ENCODE peak calls at places on chromosome 17, in four cellular contexts. P is heart right ventricle; E is MM.1S; C is CD4-positive, CD25-positive, alpha-beta regulatory T cell. V is an unnamed sample. For H3K4me1, the result is how much of the 10 kb centered on the place peaks cover.

GRCh38 chr17:289409-289808 is 63.2 kb downstream of the RPH3AL start:
- DNase-seq in P (no peak), E (no peak), C (no peak), V (no peak)

GRCh38 chr17:13153036-13153435 is 135.2 kb upstream of the ELAC2 start:
- DNase-seq in P (no peak), E (no peak), C (no peak), V (no peak)

GRCh38 chr17:73308017-73308823 is 3.6 kb downstream of the CDC42EP4 start:
- DNase-seq in P (peak), E (no peak), C (no peak), V (peak)

GRCh38 chr17:59680314-59680713 is 26.9 kb downstream of the PTRH2 start:
- DNase-seq in P (no peak), E (no peak), C (no peak), V (no peak)

GRCh38 chr17:17626151-17626805 is 34.8 kb upstream of the PEMT start:
- DNase-seq in P (no peak), E (no peak), C (no peak), V (peak)

GRCh38 chr17:41494524-41494923 is 4.8 kb upstream of the KRT36 start:
- DNase-seq in P (no peak), E (no peak), C (no peak), V (no peak)

GRCh38 chr17:56754523-56755208 is 79.1 kb downstream of the C17orf67 start:
- DNase-seq in P (no peak), E (peak), C (no peak), V (peak)

GRCh38 chr17:27879987-27880608 is 13.1 kb downstream of the LYRM9 start:
- DNase-seq in P (peak), E (peak), C (peak), V (peak)

GRCh38 chr17:82655523-82655922 is 7.3 kb upstream of the WDR45B start:
- DNase-seq in P (no peak), E (no peak), C (no peak), V (no peak)

GRCh38 chr17:5695480-5695879 is 111.2 kb upstream of the NLRP1 start:
- DNase-seq in P (no peak), E (no peak), C (no peak), V (peak)

GRCh38 chr17:9845306-9845705 is 19.6 kb downstream of the GLP2R start:
- DNase-seq in P (no peak), E (no peak), C (no peak), V (peak)

GRCh38 chr17:21066394-21066793 is 23.6 kb upstream of the USP22 start:
- DNase-seq in P (no peak), E (no peak), C (no peak), V (no peak)

GRCh38 chr17:44522883-44523671 is 19.9 kb upstream of the GPATCH8 start:
- DNase-seq in P (peak), E (peak), C (no peak), V (peak)

GRCh38 chr17:52696362-52696761 is 537.8 kb upstream of the CA10 start:
- DNase-seq in P (no peak), E (no peak), C (no peak), V (no peak)

GRCh38 chr17:78343433-78344201 is 16.3 kb downstream of the SOCS3 start:
- DNase-seq in P (no peak), E (peak), C (peak), V (peak)

GRCh38 chr17:69058165-69058564 is 2.6 kb downstream of the ABCA9 start:
- DNase-seq in P (no peak), E (no peak), C (no peak), V (peak)
- H3K4me1 ChIP-seq in P (under half), E (under half), C (under half), V (under half)

GRCh38 chr17:81391964-81392908 is 3.0 kb upstream of the BAHCC1 start:
- DNase-seq in P (peak), E (no peak), C (no peak), V (no peak)

GRCh38 chr17:81392909-81393654 is 2.2 kb upstream of the BAHCC1 start:
- DNase-seq in P (peak), E (no peak), C (no peak), V (peak)

GRCh38 chr17:81390029-81390428 is 5.2 kb upstream of the BAHCC1 start:
- DNase-seq in P (no peak), E (no peak), C (no peak), V (no peak)

GRCh38 chr17:81390436-81391214 is 4.6 kb upstream of the BAHCC1 start:
- DNase-seq in P (no peak), E (no peak), C (no peak), V (no peak)

GRCh38 chr17:81391268-81391963 is 3.8 kb upstream of the BAHCC1 start:
- DNase-seq in P (peak), E (no peak), C (no peak), V (no peak)
- H3K4me1 ChIP-seq in P (half or more), E (under half), C (half or more), V (under half)

DNA sequence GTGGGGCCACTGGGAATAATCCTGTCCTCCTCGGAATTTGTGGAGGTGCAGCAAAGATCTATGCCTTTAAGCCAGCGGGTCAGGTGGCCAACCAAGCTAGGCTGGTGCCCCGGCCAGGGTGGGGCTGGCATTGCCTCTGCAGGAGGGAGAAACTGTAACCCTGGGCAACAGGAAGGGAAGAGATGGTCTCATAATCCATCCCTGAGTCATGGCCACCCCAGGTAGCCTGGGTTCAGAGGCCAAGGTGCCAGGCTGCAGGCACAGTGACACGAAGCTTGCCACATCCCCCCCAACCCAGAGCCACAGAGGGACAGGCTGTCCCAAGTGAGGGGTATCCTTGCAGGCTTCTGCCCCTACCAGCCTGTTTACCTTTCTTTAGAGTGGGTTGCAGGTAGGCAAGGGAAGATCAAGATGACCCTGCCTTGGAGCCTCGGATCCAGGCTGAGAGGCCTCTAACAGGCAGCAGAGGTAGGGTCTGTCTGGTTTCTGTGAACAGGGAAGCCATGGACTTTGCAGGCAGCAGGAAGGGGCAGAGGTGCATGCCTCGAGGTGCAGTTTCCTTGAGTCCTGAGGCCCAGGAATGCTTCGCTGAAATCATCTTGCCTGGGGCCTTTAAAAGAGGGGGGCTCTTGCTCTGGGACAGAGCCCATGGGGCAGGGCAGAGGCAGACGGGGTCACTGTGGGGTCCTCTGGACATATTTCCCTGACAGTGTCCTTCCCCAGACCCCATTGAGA is 4.0 kb downstream of the LASP1 start:
- DNase-seq in P (no peak), E (no peak), C (no peak), V (peak)
- H3K4me1 ChIP-seq in P (half or more), E (under half), C (half or more), V (under half)

GRCh38 chr17:67245694-67246397 is 850 bp upstream of the HELZ start:
- DNase-seq in P (peak), E (no peak), C (peak), V (peak)
- H3K4me1 ChIP-seq in P (under half), E (under half), C (half or more), V (under half)

GRCh38 chr17:37488009-37488604 is 1.6 kb upstream of the DUSP14 start:
- DNase-seq in P (no peak), E (peak), C (no peak), V (peak)
- H3K4me1 ChIP-seq in P (under half), E (under half), C (under half), V (under half)

GRCh38 chr17:65054602-65055001 is 1.9 kb downstream of the GNA13 start:
- DNase-seq in P (no peak), E (no peak), C (no peak), V (no peak)

GRCh38 chr17:65051922-65052321 is 4.6 kb downstream of the GNA13 start:
- DNase-seq in P (no peak), E (no peak), C (no peak), V (no peak)

GRCh38 chr17:65050438-65050837 is 6.1 kb downstream of the GNA13 start:
- DNase-seq in P (no peak), E (no peak), C (no peak), V (peak)

GRCh38 chr17:65053354-65053881 is 3.1 kb downstream of the GNA13 start:
- DNase-seq in P (no peak), E (no peak), C (no peak), V (peak)

DNA sequence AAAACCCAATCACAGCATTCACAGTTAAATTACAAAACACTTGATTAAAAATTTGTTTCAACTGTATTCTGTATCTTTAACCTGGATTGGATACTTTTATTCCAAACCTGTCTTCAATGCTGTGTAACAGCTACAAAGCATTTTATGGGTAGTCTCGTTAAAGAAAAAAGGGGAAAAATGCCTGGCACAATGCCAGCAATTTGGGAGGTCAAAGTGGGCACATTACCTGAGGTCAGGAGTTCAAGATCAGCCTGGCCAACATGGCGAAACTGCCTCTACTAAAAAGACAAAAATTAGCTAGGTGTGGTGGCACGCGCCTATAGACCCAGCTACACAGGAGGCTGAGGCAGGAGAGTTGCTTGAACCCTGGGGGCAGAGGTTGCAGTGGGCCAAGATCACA is 4.0 kb downstream of the GNA13 start:
- DNase-seq in P (no peak), E (no peak), C (no peak), V (peak)
- H3K4me1 ChIP-seq in P (under half), E (under half), C (half or more), V (under half)